ENCODE peak calls at places on chromosome 11, in eight cellular contexts. R is transverse colon, W is prostate gland, I is stomach, J is GM12891, T is GM12892, Z is K562, N is spleen. G is an unnamed sample.

GRCh38 chr11:62398011-62398994 is 20.5 kb upstream of the SCGB1A1 start:
- DNase-seq in R (no peak), W (no peak), I (no peak), J (no peak), T (no peak), Z (peak), N (peak), G (no peak)

GRCh38 chr11:93895106-93895862 is 44.9 kb upstream of the VSTM5 start:
- DNase-seq in R (no peak), W (no peak), I (no peak), J (no peak), T (no peak), Z (peak), N (no peak), G (peak)

GRCh38 chr11:87736928-87737327 is 438.3 kb downstream of the RAB38 start:
- DNase-seq in R (no peak), W (no peak), I (no peak), J (no peak), T (no peak), Z (no peak), N (no peak), G (no peak)

GRCh38 chr11:3950996-3951662 is 95.7 kb downstream of the STIM1 start:
- DNase-seq in R (no peak), W (no peak), I (no peak), J (no peak), T (no peak), Z (no peak), N (no peak), G (peak)

GRCh38 chr11:73406619-73407018 is 30.4 kb downstream of the RELT start:
- DNase-seq in R (no peak), W (no peak), I (no peak), J (no peak), T (no peak), Z (no peak), N (no peak), G (no peak)

GRCh38 chr11:70872950-70873735 is 379.2 kb downstream of the SHANK2 start:
- DNase-seq in R (no peak), W (no peak), I (no peak), J (no peak), T (no peak), Z (no peak), N (no peak), G (peak)

GRCh38 chr11:35165416-35166368 is 26.7 kb downstream of the CD44 start:
- DNase-seq in R (peak), W (no peak), I (peak), J (peak), T (no peak), Z (no peak), N (peak), G (no peak)

GRCh38 chr11:29159552-29160465 is 857.0 kb downstream of the KCNA4 start:
- DNase-seq in R (peak), W (peak), I (peak), J (peak), T (no peak), Z (peak), N (no peak), G (peak)

GRCh38 chr11:57071829-57072228 is 83.1 kb downstream of the OR5AK2 start:
- DNase-seq in R (no peak), W (no peak), I (no peak), J (no peak), T (no peak), Z (no peak), N (no peak), G (no peak)

GRCh38 chr11:75944515-75944914 is 129.5 kb downstream of the UVRAG start:
- DNase-seq in R (no peak), W (no peak), I (no peak), J (no peak), T (no peak), Z (no peak), N (no peak), G (no peak)

GRCh38 chr11:26553182-26553581 is 18.9 kb downstream of the MUC15 start:
- DNase-seq in R (no peak), W (no peak), I (no peak), J (no peak), T (no peak), Z (no peak), N (no peak), G (no peak)

GRCh38 chr11:32630844-32631243 is 47.2 kb downstream of the EIF3M start:
- DNase-seq in R (no peak), W (no peak), I (no peak), J (no peak), T (no peak), Z (no peak), N (no peak), G (no peak)

GRCh38 chr11:95715777-95716241 is 73.8 kb downstream of the FAM76B start:
- DNase-seq in R (no peak), W (no peak), I (no peak), J (no peak), T (no peak), Z (no peak), N (no peak), G (peak)

GRCh38 chr11:58938398-58938797 is 890 bp upstream of the GLYATL1 start:
- DNase-seq in R (no peak), W (no peak), I (no peak), J (no peak), T (no peak), Z (no peak), N (no peak), G (no peak)

GRCh38 chr11:125084761-125085231 is 21.7 kb downstream of the SLC37A2 start:
- DNase-seq in R (no peak), W (no peak), I (no peak), J (no peak), T (no peak), Z (no peak), N (peak), G (no peak)

GRCh38 chr11:62544521-62545436 is 1.8 kb downstream of the AHNAK start:
- DNase-seq in R (peak), W (no peak), I (no peak), J (no peak), T (no peak), Z (peak), N (no peak), G (no peak)

GRCh38 chr11:113528982-113529381 is 53.8 kb upstream of the DRD2 start:
- DNase-seq in R (no peak), W (no peak), I (no peak), J (no peak), T (no peak), Z (no peak), N (no peak), G (no peak)

GRCh38 chr11:93248602-93249001 is 50.8 kb upstream of the SLC36A4 start:
- DNase-seq in R (no peak), W (no peak), I (no peak), J (no peak), T (no peak), Z (no peak), N (no peak), G (peak)

GRCh38 chr11:72191961-72192381 is at the start of gene FOLR1:
- DNase-seq in R (no peak), W (no peak), I (no peak), J (no peak), T (no peak), Z (peak), N (no peak), G (peak)

GRCh38 chr11:69554849-69555248 is 73.4 kb downstream of the LINC01488 start:
- DNase-seq in R (no peak), W (no peak), I (no peak), J (no peak), T (no peak), Z (no peak), N (no peak), G (no peak)

GRCh38 chr11:93652161-93652597 is 9.3 kb upstream of the CEP295 start:
- DNase-seq in R (no peak), W (peak), I (no peak), J (no peak), T (no peak), Z (peak), N (no peak), G (peak)

GRCh38 chr11:83158474-83158786 is 1.5 kb downstream of the PCF11 start:
- DNase-seq in R (no peak), W (no peak), I (no peak), J (no peak), T (no peak), Z (no peak), N (no peak), G (no peak)

GRCh38 chr11:83158965-83159900 is 2.3 kb downstream of the PCF11 start:
- DNase-seq in R (no peak), W (no peak), I (no peak), J (no peak), T (no peak), Z (no peak), N (no peak), G (no peak)

GRCh38 chr11:83161610-83162199 is 4.8 kb downstream of the PCF11 start:
- DNase-seq in R (no peak), W (no peak), I (no peak), J (no peak), T (no peak), Z (no peak), N (no peak), G (no peak)

GRCh38 chr11:83162377-83162776 is 5.4 kb downstream of the PCF11 start:
- DNase-seq in R (no peak), W (no peak), I (no peak), J (no peak), T (no peak), Z (no peak), N (no peak), G (no peak)

GRCh38 chr11:83159901-83160865 is 3.3 kb downstream of the PCF11 start:
- DNase-seq in R (peak), W (peak), I (peak), J (no peak), T (no peak), Z (no peak), N (peak), G (no peak)
- TF ChIP-seq POLR2AphosphoS5 in R (no peak), W (peak), I (no peak), J (peak), T (peak), Z (peak), N (no peak), G (no peak)

GRCh38 chr11:65165847-65166317 is 4.2 kb upstream of the SPDYC start:
- DNase-seq in R (peak), W (no peak), I (no peak), J (no peak), T (no peak), Z (no peak), N (no peak), G (peak)
- TF ChIP-seq POLR2AphosphoS5 in R (no peak), W (no peak), I (no peak), J (no peak), T (no peak), Z (no peak), N (no peak), G (no peak)

DNA sequence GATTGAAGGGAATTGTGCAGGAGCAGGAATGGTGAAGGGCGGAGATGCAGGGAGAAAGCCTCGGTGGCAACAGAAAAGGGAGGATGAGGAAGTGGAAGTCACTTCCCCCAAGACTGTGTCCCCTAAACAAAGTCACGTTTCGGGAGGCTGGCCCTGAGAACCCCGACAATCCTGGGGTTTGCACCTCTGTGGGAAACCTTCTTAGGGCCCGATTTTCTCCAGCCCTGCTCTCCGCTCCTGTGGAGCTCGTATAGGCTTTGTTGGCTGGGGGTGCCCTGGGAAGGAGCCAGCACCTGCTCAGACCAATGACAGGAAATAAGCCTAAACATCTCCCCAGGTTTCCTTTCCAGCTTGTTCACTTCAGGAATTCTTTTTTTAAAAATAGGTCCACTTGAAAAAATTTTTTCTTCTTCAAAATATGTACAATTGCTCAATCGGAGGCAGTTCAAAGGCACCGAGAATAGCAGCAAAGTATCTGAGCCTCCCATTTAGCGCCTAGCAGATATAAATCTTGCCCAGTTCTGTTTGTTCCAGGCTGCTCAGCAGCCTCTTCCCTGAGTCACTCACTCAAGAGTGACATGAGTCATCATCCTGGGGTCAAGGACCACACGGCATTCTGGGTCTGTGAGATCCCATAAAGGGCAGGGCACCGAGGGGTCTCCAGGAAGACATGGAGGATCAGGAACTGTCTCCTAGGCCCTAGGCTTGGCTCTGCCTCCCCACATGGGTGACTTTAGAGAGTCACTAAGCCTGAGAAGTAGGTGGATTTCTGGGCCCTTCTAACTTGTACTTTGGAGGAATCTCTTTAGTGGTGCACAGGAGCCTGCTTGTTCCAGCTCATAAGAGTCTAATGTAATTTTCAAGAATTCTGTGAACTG is 34.0 kb downstream of the IRAG1 start:
- DNase-seq in R (peak), W (no peak), I (no peak), J (no peak), T (no peak), Z (peak), N (no peak), G (no peak)
- TF ChIP-seq POLR2AphosphoS5 in R (no peak), W (peak), I (no peak), J (no peak), T (no peak), Z (no peak), N (no peak), G (no peak)

DNA sequence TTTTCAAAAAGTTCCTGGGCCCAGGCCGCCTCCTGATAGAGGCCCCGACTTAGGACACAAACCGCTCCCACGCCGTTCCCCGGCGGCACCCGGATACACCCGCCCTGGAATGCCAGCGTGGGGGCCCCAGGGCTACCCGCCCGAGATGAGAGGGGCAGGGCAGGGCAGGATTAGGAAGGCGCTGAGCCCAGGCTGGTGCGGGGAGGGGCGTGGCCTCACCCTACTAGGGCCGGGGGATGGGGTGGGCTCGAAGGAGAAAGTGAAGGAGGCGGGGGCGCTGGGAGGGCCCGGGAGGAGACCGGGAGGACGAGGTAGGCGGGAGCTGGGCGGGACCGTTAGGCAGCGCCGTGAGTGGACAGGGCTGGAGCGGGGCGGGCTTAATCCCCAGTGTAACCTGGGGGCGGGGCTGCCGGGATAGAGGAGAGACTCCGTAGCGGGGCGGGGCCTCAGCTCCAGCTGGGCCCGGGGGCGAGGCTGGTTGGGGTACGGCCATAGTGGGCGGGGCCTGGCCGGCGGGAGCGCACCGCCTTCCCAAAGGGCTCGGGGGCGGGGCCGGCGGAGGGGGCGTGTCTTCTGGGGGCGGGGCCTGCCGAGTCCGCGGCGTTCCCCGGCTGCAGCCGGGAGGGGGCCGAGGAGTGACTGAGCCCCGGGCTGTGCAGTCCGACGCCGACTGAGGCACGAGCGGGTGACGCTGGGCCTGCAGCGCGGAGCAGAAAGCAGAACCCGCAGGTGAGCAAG is at the start of gene CD82:
- DNase-seq in R (peak), W (peak), I (peak), J (peak), T (peak), Z (peak), N (peak), G (peak)
- TF ChIP-seq POLR2AphosphoS5 in R (peak), W (peak), I (peak), J (peak), T (peak), Z (no peak), N (peak), G (peak)

GRCh38 chr11:117189191-117189940 is 9.8 kb upstream of the TAGLN start:
- DNase-seq in R (peak), W (no peak), I (peak), J (no peak), T (no peak), Z (no peak), N (peak), G (no peak)
- TF ChIP-seq POLR2AphosphoS5 in R (no peak), W (no peak), I (no peak), J (no peak), T (no peak), Z (no peak), N (peak), G (no peak)

DNA sequence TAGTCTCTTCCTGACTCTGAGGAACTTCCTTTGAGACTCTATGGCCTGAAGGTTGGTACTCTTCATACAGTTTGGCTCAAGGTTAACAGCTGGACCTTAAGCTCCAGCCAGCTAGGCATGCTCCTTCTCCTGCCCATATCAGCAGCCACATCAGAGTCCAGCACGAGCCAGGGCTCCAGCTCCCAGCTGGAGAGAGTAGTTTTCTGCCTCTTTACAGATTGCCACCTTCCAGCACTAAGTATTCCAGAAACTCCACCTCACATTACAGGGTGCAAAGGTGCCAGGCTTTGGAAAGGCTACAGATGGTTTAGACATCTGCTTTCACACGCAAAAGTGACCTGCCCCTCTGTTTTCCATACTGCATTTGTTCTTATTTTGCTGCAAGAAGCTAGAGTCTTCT is 29.3 kb upstream of the UBASH3B start:
- DNase-seq in R (no peak), W (no peak), I (no peak), J (no peak), T (no peak), Z (no peak), N (no peak), G (no peak)
- TF ChIP-seq POLR2AphosphoS5 in R (no peak), W (no peak), I (no peak), J (no peak), T (no peak), Z (no peak), N (no peak), G (no peak)

GRCh38 chr11:64045700-64046099 is 10.0 kb downstream of the FLRT1 start:
- DNase-seq in R (no peak), W (no peak), I (no peak), J (no peak), T (no peak), Z (no peak), N (no peak), G (no peak)

GRCh38 chr11:64051297-64051696 is 15.6 kb downstream of the FLRT1 start:
- DNase-seq in R (no peak), W (no peak), I (no peak), J (no peak), T (no peak), Z (no peak), N (no peak), G (no peak)

GRCh38 chr11:64044730-64045386 is 9.1 kb downstream of the FLRT1 start:
- DNase-seq in R (no peak), W (no peak), I (no peak), J (no peak), T (no peak), Z (no peak), N (no peak), G (no peak)

GRCh38 chr11:64049509-64049908 is 13.8 kb downstream of the FLRT1 start:
- DNase-seq in R (no peak), W (no peak), I (no peak), J (no peak), T (no peak), Z (no peak), N (no peak), G (no peak)

DNA sequence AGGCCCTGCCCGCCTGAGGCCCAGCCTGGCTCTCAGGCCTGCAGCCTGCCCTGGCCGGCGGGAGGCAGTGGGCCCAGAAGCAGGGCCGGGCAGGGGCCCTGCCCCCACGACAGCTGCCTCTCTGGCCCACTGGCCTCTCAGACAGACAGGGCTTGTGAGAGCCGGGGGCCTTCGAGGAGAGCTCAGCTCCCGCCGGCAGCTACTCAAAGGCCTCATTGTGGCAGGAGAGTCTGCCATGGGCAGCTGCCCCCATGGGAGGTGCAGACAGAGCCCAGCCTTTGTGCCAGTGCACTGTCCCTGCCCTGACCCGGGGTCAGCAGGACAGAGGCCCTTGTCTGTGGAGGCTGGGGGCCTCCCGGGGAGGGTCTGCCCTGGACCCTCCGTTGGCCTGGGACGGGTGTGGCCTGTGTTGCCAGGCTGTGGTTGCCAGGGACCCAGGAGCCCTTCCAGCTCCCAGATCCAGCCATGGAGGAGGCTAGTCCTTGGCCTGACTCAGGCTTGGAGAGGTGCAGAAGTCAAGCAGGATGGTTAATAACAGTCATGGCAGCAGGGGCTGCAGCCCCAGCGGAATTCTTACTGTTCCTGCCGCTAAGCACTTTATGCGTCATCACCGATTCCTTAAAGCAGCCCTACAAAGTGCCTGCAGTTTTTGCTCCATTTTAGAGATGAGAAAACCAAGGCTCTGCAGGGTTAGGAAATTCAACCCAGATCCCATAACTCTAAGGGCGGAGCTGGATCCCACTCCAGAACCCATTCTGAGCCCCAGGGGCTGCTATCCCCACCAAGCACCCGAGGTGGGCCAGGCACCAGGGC is 12.5 kb downstream of the FLRT1 start:
- DNase-seq in R (no peak), W (no peak), I (no peak), J (no peak), T (no peak), Z (no peak), N (no peak), G (no peak)
- TF ChIP-seq POLR2AphosphoS5 in R (no peak), W (no peak), I (no peak), J (no peak), T (no peak), Z (no peak), N (no peak), G (no peak)

GRCh38 chr11:16809901-16810668 is 71.6 kb downstream of the C11orf58 start:
- DNase-seq in R (no peak), W (peak), I (no peak), J (no peak), T (no peak), Z (no peak), N (peak), G (no peak)
- TF ChIP-seq POLR2AphosphoS5 in R (no peak), W (peak), I (no peak), J (no peak), T (no peak), Z (no peak), N (no peak), G (no peak)

GRCh38 chr11:45997599-45997998 is 75.1 kb downstream of the LARGE2 start:
- DNase-seq in R (no peak), W (no peak), I (no peak), J (no peak), T (no peak), Z (peak), N (no peak), G (no peak)

GRCh38 chr11:45988922-45989321 is 66.5 kb downstream of the LARGE2 start:
- DNase-seq in R (no peak), W (no peak), I (no peak), J (no peak), T (no peak), Z (no peak), N (no peak), G (no peak)

GRCh38 chr11:45994421-45995341 is 72.2 kb downstream of the LARGE2 start:
- DNase-seq in R (no peak), W (no peak), I (no peak), J (no peak), T (no peak), Z (peak), N (no peak), G (peak)

GRCh38 chr11:45995342-45995734 is 72.9 kb downstream of the LARGE2 start:
- DNase-seq in R (no peak), W (no peak), I (no peak), J (no peak), T (no peak), Z (peak), N (no peak), G (no peak)

GRCh38 chr11:45993438-45994064 is 71.1 kb downstream of the LARGE2 start:
- DNase-seq in R (peak), W (no peak), I (no peak), J (no peak), T (no peak), Z (peak), N (no peak), G (peak)
- TF ChIP-seq POLR2AphosphoS5 in R (peak), W (no peak), I (peak), J (no peak), T (no peak), Z (no peak), N (no peak), G (no peak)

G was measured in GM23338.